ENCODE peak calls at places on chromosomes 7 and 10, in four cellular contexts. G is psoas muscle, A is brain microvascular endothelial cell, V is body of pancreas. Q is an unnamed sample.

GRCh38 chr10:115250784-115251183 is 157.6 kb downstream of the ATRNL1 start:
- DNase-seq in V (no peak), A (no peak), G (no peak), Q (no peak)

GRCh38 chr7:957418-958220 is 3.1 kb upstream of the ADAP1 start:
- DNase-seq in A (no peak), G (peak; percentile 40), V (peak; percentile 56), Q (no peak)

GRCh38 chr10:120581496-120581895 is 124.5 kb downstream of the PLPP4 start:
- DNase-seq in V (no peak), G (no peak), A (no peak), Q (no peak)

GRCh38 chr7:127477285-127478039 is 85.0 kb upstream of the ZNF800 start:
- DNase-seq in V (peak; percentile 6), G (no peak), A (no peak), Q (no peak)

GRCh38 chr7:148042935-148043334 is 547.6 kb upstream of the C7orf33 start:
- DNase-seq in G (no peak), V (no peak), A (no peak), Q (no peak)

GRCh38 chr7:119223930-119224329 is 999.4 kb downstream of the ANKRD7 start:
- DNase-seq in A (no peak), V (no peak), G (no peak), Q (no peak)

GRCh38 chr10:70191906-70192305 is 21.6 kb upstream of the SAR1A start:
- DNase-seq in V (no peak), A (peak; percentile 68), G (no peak), Q (peak; percentile 67)

GRCh38 chr7:107836237-107837144 is 33.5 kb upstream of the SLC26A3 start:
- DNase-seq in G (no peak), A (no peak), V (peak; percentile 13), Q (no peak)

GRCh38 chr10:131915484-131915883 is 14.7 kb downstream of the PPP2R2D start:
- DNase-seq in A (no peak), V (no peak), G (no peak), Q (no peak)

GRCh38 chr7:80721880-80722595 is 83.6 kb downstream of the CD36 start:
- DNase-seq in V (peak; percentile 24), G (no peak), A (peak; percentile 82), Q (no peak)

DNA sequence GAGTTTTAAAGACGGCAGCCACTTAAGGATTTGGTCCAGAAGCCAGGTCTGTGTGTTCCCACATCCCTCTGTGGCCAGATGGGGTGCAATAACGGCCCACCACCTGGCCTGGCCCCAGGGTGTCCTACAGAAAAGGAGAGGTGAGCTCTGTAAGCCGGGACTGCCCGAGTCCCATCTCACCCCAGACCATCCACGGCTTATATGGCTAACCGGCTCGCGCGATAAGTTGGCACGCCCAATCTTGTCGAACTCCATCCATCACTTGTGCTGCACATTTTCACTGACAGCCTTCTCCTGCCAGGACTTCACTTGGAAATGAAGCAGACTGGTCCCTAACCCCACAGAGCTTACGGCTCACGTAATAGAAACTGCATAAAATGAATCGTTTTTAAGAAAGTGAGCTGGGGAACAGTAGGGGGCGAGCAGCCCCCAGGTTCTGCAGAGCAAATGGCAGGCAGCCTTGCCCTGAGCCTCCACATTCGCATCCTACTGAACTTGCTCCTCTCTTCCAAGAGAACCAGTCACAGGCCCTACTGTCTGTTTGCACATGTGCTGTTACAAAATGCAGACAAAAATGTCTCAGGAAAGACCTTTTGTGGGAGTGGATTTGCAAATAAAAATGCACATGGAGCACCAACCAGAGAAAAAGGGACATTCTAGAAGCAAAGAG is 98.2 kb downstream of the TNS3 start:
- DNase-seq in G (no peak), V (no peak), A (no peak), Q (no peak)
- TF ChIP-seq CTCF in G (no peak), V (no peak), A (peak; percentile 54), Q (peak; percentile 25)

GRCh38 chr10:58367049-58367448 is 18.2 kb upstream of the TFAM start:
- DNase-seq in V (no peak), G (no peak), A (no peak), Q (no peak)
- TF ChIP-seq CTCF in V (no peak), G (no peak), A (no peak), Q (no peak)

DNA sequence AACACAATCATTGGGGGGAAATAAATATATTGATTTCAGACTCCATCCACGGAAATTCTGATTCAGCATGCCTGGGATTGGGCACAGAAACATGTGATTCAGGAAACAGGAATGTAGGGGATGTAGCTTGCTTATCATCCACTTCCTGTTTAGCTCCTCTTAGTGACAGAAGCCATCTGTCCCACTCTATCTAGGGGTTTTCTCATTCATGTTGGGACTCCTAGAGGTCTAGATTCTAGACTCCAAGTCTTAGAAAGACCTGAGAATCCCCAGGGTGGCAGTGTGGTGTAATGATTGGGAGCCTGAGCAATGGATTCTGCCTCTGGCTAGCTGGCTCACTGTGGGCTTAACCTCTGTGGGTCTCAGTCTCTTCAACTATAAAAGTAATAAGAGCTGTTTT is 67.9 kb downstream of the CDK1 start:
- DNase-seq in A (peak; percentile 36), G (no peak), V (no peak), Q (no peak)
- TF ChIP-seq CTCF in A (peak; percentile 8), G (no peak), V (no peak), Q (no peak)

GRCh38 chr7:158527902-158528502 is 59.6 kb downstream of the PTPRN2 start:
- DNase-seq in G (no peak), V (no peak), A (no peak), Q (no peak)
- TF ChIP-seq CTCF in G (no peak), V (no peak), A (no peak), Q (no peak)

GRCh38 chr10:8656261-8656660 is 601.8 kb downstream of the GATA3 start:
- DNase-seq in A (no peak), G (no peak), V (no peak), Q (no peak)
- TF ChIP-seq CTCF in A (no peak), G (no peak), V (no peak), Q (no peak)

GRCh38 chr10:37857287-37858211 is at the start of gene ZNF248:
- DNase-seq in V (peak; percentile 97), A (peak; percentile 93), G (peak; percentile 97), Q (peak; percentile 91)
- TF ChIP-seq CTCF in V (no peak), A (no peak), G (no peak), Q (peak; percentile 11)

GRCh38 chr7:52273685-52274610 is 761.5 kb upstream of the POM121L12 start:
- DNase-seq in A (no peak), G (peak; percentile 15), V (no peak), Q (no peak)
- TF ChIP-seq CTCF in A (no peak), G (no peak), V (no peak), Q (no peak)

GRCh38 chr7:51732951-51733350 is 416.3 kb upstream of the COBL start:
- DNase-seq in A (no peak), V (no peak), G (no peak), Q (peak; percentile 3)
- TF ChIP-seq CTCF in A (no peak), V (no peak), G (no peak), Q (peak; percentile 22)

GRCh38 chr10:124262249-124262865 is 156.4 kb downstream of the OAT start:
- DNase-seq in G (no peak), A (no peak), V (no peak), Q (no peak)
- TF ChIP-seq CTCF in G (peak; percentile 24), A (no peak), V (no peak), Q (no peak)

DNA sequence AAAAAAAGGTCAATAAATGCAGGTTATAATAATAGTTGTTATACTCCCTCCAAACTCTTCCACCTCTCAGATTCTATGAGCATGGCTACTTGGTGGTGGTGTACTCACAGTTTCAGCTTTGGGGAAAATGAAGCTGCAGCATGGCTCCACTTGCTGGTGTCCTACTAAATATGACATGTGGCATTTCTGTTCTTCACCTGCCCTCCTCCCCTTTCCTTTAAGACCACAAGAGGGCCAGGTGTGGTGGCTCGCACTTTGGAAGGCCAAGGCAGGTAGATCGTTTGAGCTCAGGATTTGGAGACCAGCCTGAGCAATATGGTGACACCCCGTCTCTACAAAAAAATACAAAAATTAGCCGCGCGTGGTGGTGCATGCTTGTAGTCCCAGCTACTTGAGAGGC is 101.1 kb downstream of the SLC37A3 start:
- DNase-seq in G (no peak), A (no peak), V (no peak), Q (no peak)
- TF ChIP-seq CTCF in G (no peak), A (no peak), V (no peak), Q (no peak)

Q was measured in astrocyte of the cerebellum.